ENCODE peak calls at places on chromosomes 1 and 21, in six cellular contexts. B, S, F, T, Y and V are unnamed samples.

GRCh38 chr1:208129489-208129888 is 114.7 kb downstream of the PLXNA2 start:
- DNase-seq in T (no peak), F (no peak), S (no peak), Y (no peak), B (no peak), V (no peak)

GRCh38 chr21:46559291-46559983 is 45.4 kb downstream of the S100B start:
- DNase-seq in F (no peak), S (no peak), B (no peak), T (peak), Y (peak), V (peak)

GRCh38 chr1:88462481-88463261 is 221.4 kb upstream of the PKN2 start:
- DNase-seq in Y (no peak), B (no peak), T (no peak), S (peak), F (no peak), V (peak)

GRCh38 chr1:234957330-234958065 is 171.1 kb downstream of the TOMM20 start:
- DNase-seq in B (no peak), F (peak), Y (no peak), T (no peak), S (no peak), V (peak)

GRCh38 chr1:231938651-231939050 is 312.1 kb downstream of the DISC1 start:
- DNase-seq in S (no peak), Y (no peak), T (no peak), B (no peak), F (no peak), V (no peak)

GRCh38 chr1:41733021-41733420 is 185.7 kb downstream of the HIVEP3 start:
- DNase-seq in Y (no peak), F (no peak), S (peak), B (no peak), T (no peak), V (no peak)

GRCh38 chr1:59076612-59077011 is 220.3 kb upstream of the FGGY start:
- DNase-seq in B (no peak), F (no peak), T (no peak), S (no peak), Y (no peak), V (no peak)

GRCh38 chr1:228210076-228210651 is 2.3 kb downstream of the OBSCN start:
- DNase-seq in Y (no peak), S (no peak), F (peak), T (no peak), B (peak), V (no peak)

GRCh38 chr21:41075668-41076463 is 92.1 kb upstream of the BACE2 start:
- DNase-seq in F (no peak), S (no peak), T (no peak), B (no peak), Y (no peak), V (no peak)

DNA sequence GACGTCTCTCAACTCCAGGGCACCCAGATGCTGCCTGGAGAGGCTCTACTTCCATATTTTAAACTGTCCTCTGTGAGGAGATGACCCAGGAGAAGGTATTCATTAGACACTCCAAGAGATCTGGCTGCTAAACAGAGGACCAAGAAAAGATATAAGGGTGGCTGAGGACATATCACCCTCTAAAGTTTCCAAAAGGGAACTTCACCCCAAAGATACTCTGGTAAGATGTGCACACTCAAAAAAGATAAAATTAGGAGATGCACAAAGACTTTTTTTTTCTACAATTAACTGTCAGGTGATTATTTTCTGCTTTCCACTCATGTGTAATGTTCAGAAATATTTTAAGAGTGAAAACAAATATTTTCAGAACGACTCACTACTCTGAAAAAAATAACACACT is 1.4 kb downstream of the ZNF670 start:
- DNase-seq in B (no peak), F (no peak), T (no peak), Y (no peak), S (no peak), V (no peak)
- TF ChIP-seq CTCF in B (no peak), F (no peak), T (no peak), Y (no peak), S (peak), V (no peak)

GRCh38 chr1:11284784-11285183 is 11.8 kb downstream of the UBIAD1 start:
- DNase-seq in F (no peak), S (no peak), Y (no peak), B (no peak), T (no peak), V (no peak)

GRCh38 chr1:11289064-11289463 is 16.1 kb downstream of the UBIAD1 start:
- DNase-seq in Y (no peak), S (no peak), F (no peak), B (no peak), T (no peak), V (peak)

GRCh38 chr1:11283148-11283547 is 10.2 kb downstream of the UBIAD1 start:
- DNase-seq in F (no peak), Y (no peak), B (no peak), T (no peak), S (no peak), V (no peak)

GRCh38 chr1:11286735-11287410 is 13.9 kb downstream of the UBIAD1 start:
- DNase-seq in S (no peak), Y (no peak), T (no peak), F (no peak), B (no peak), V (no peak)

GRCh38 chr1:11285883-11286734 is 13.1 kb downstream of the UBIAD1 start:
- DNase-seq in T (no peak), B (no peak), S (no peak), F (no peak), Y (no peak), V (no peak)
- TF ChIP-seq CTCF in T (no peak), B (peak), S (peak), F (no peak), Y (no peak), V (peak)

GRCh38 chr1:246528933-246529731 is 22.1 kb upstream of the SMYD3 start:
- DNase-seq in F (no peak), Y (no peak), T (no peak), B (no peak), S (no peak), V (no peak)
- TF ChIP-seq CTCF in F (no peak), Y (no peak), T (no peak), B (no peak), S (no peak), V (no peak)

GRCh38 chr21:39040494-39041110 is 142.6 kb downstream of the PSMG1 start:
- DNase-seq in S (no peak), T (no peak), B (no peak), Y (no peak), F (no peak), V (no peak)

GRCh38 chr21:39036581-39036980 is 146.7 kb downstream of the PSMG1 start:
- DNase-seq in F (no peak), Y (no peak), T (no peak), S (no peak), B (no peak), V (no peak)

GRCh38 chr21:39033878-39034589 is 149.2 kb downstream of the PSMG1 start:
- DNase-seq in S (no peak), Y (no peak), B (peak), T (no peak), F (no peak), V (peak)

GRCh38 chr21:39034590-39035536 is 148.4 kb downstream of the PSMG1 start:
- DNase-seq in B (no peak), T (no peak), S (no peak), Y (no peak), F (no peak), V (no peak)

GRCh38 chr21:39037807-39038405 is 145.3 kb downstream of the PSMG1 start:
- DNase-seq in F (no peak), Y (no peak), B (no peak), T (no peak), S (no peak), V (no peak)
- TF ChIP-seq CTCF in F (no peak), Y (no peak), B (no peak), T (no peak), S (peak), V (no peak)

GRCh38 chr1:111811891-111812290 is 56.2 kb downstream of the DDX20 start:
- DNase-seq in S (no peak), T (no peak), Y (no peak), B (no peak), F (no peak), V (no peak)

GRCh38 chr1:111814642-111815041 is 58.9 kb downstream of the DDX20 start:
- DNase-seq in S (peak), T (no peak), Y (no peak), B (no peak), F (no peak), V (no peak)

GRCh38 chr1:111812306-111812705 is 56.6 kb downstream of the DDX20 start:
- DNase-seq in S (no peak), B (no peak), T (no peak), F (no peak), Y (no peak), V (no peak)

GRCh38 chr1:111814305-111814628 is 58.6 kb downstream of the DDX20 start:
- DNase-seq in B (no peak), Y (no peak), T (no peak), F (no peak), S (no peak), V (no peak)

GRCh38 chr1:111813440-111814304 is 58.0 kb downstream of the DDX20 start:
- DNase-seq in F (no peak), B (no peak), S (peak), Y (no peak), T (no peak), V (no peak)
- TF ChIP-seq CTCF in F (no peak), B (peak), S (peak), Y (no peak), T (no peak), V (no peak)

GRCh38 chr1:233677690-233678354 is 63.9 kb downstream of the KCNK1 start:
- DNase-seq in S (no peak), B (no peak), Y (no peak), F (no peak), T (no peak), V (no peak)

GRCh38 chr1:233681285-233681684 is 67.4 kb downstream of the KCNK1 start:
- DNase-seq in S (no peak), F (no peak), B (no peak), T (no peak), Y (no peak), V (no peak)

GRCh38 chr1:233679598-233679997 is 65.7 kb downstream of the KCNK1 start:
- DNase-seq in F (no peak), Y (no peak), B (no peak), S (no peak), T (no peak), V (no peak)

GRCh38 chr1:233680000-233680399 is 66.1 kb downstream of the KCNK1 start:
- DNase-seq in T (no peak), F (no peak), B (no peak), S (no peak), Y (no peak), V (no peak)

DNA sequence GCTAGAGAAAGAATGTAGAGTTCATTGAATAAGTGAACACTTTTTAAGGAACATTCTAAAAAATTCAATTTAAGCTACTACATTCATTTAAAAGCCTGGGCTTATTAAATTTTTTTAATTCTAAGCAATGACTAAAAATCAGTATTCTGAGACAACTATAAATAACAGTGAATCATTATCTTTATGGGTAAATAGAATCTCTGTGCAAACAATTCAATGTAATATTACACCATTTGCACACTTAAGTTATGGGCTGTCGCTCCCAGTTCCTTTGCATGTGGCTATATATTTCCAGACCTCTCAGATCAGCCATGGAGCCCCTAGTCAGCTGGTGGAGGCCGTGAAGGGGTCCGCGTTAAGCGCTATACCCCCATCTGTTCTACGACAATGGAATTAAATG is 65.1 kb downstream of the KCNK1 start:
- DNase-seq in Y (no peak), F (no peak), S (no peak), T (no peak), B (no peak), V (no peak)
- TF ChIP-seq CTCF in Y (no peak), F (no peak), S (no peak), T (no peak), B (no peak), V (no peak)

GRCh38 chr1:193753038-193753756 is 566.8 kb upstream of the B3GALT2 start:
- DNase-seq in F (no peak), Y (no peak), S (no peak), T (no peak), B (no peak), V (no peak)

GRCh38 chr1:193749868-193750267 is 563.5 kb upstream of the B3GALT2 start:
- DNase-seq in F (no peak), B (no peak), T (no peak), Y (no peak), S (no peak), V (no peak)

GRCh38 chr1:193755441-193755840 is 569.0 kb upstream of the B3GALT2 start:
- DNase-seq in T (no peak), S (no peak), F (no peak), B (no peak), Y (no peak), V (no peak)

GRCh38 chr1:193754732-193755427 is 568.5 kb upstream of the B3GALT2 start:
- DNase-seq in Y (no peak), S (no peak), T (no peak), B (no peak), F (no peak), V (no peak)
- TF ChIP-seq CTCF in Y (no peak), S (peak), T (no peak), B (no peak), F (no peak), V (peak)

GRCh38 chr1:246261641-246262040 is 245.4 kb downstream of the SMYD3 start:
- DNase-seq in S (no peak), T (no peak), F (no peak), B (no peak), Y (no peak), V (no peak)
- TF ChIP-seq CTCF in S (peak), T (no peak), F (no peak), B (no peak), Y (no peak), V (peak)

GRCh38 chr1:172401907-172402306 is 18.6 kb upstream of the C1orf105 start:
- DNase-seq in T (no peak), S (no peak), F (no peak), Y (no peak), B (no peak), V (no peak)
- TF ChIP-seq CTCF in T (no peak), S (peak), F (no peak), Y (no peak), B (no peak), V (no peak)

GRCh38 chr1:75136158-75136815 is 2.1 kb downstream of the LHX8 start:
- DNase-seq in T (no peak), B (no peak), S (no peak), Y (no peak), F (no peak), V (no peak)
- TF ChIP-seq CTCF in T (no peak), B (no peak), S (no peak), Y (no peak), F (no peak), V (no peak)